ENCODE peak calls at places on chromosomes 12 and 14, in five cellular contexts. Z is RWPE2, X is choroid plexus epithelial cell, A is dorsolateral prefrontal cortex, P is suprapubic skin. E is an unnamed sample.

GRCh38 chr12:34298176-34298970 is 276.1 kb downstream of the ALG10 start:
- DNase-seq in Z (no peak), X (no peak), A (no peak), P (peak; percentile 53), E (no peak)

GRCh38 chr12:68854554-68854953 is 46.6 kb downstream of the MDM2 start:
- DNase-seq in Z (no peak), X (no peak), A (no peak), P (no peak), E (no peak)

GRCh38 chr14:92586001-92586947 is 72.7 kb downstream of the RIN3 start:
- DNase-seq in Z (no peak), X (peak; percentile 98), A (no peak), P (no peak), E (no peak)

GRCh38 chr12:79300199-79300568 is 390.6 kb downstream of the PAWR start:
- DNase-seq in Z (no peak), X (peak; percentile 93), A (no peak), P (no peak), E (no peak)

GRCh38 chr12:112294793-112295192 is 87.4 kb downstream of the HECTD4 start:
- DNase-seq in Z (no peak), X (peak; percentile 59), A (no peak), P (no peak), E (no peak)

GRCh38 chr12:32477714-32478113 is 78.4 kb downstream of the FGD4 start:
- DNase-seq in Z (no peak), X (no peak), A (no peak), P (no peak), E (no peak)

GRCh38 chr14:33435911-33436310 is 497.2 kb downstream of the NPAS3 start:
- DNase-seq in Z (no peak), X (peak; percentile 71), A (no peak), P (no peak), E (no peak)

GRCh38 chr12:96041181-96041580 is 5.8 kb upstream of the LTA4H start:
- DNase-seq in Z (no peak), X (no peak), A (no peak), P (no peak), E (no peak)

GRCh38 chr12:20489645-20490044 is 121.3 kb downstream of the PDE3A start:
- DNase-seq in Z (no peak), X (peak; percentile 36), A (no peak), P (no peak), E (no peak)

GRCh38 chr12:27711312-27711682 is 665 bp downstream of the MRPS35 start:
- DNase-seq in Z (no peak), X (peak; percentile 21), A (no peak), P (no peak), E (no peak)

GRCh38 chr14:24040692-24041091 is 11.1 kb upstream of the CARMIL3 start:
- DNase-seq in Z (no peak), X (no peak), A (no peak), P (no peak), E (no peak)

GRCh38 chr12:54549774-54550451 is 512 bp downstream of the PDE1B start:
- DNase-seq in Z (no peak), X (no peak), A (peak; percentile 39), P (no peak), E (no peak)

GRCh38 chr12:54034784-54035310 is 2.0 kb downstream of the HOXC5 start:
- DNase-seq in Z (no peak), X (no peak), A (no peak), P (peak; percentile 77), E (no peak)

GRCh38 chr14:104220225-104221070 is 82.1 kb downstream of the KIF26A start:
- DNase-seq in Z (peak; percentile 60), X (no peak), A (no peak), P (no peak), E (no peak)

GRCh38 chr12:6193853-6194815 is 6.1 kb upstream of the CD9 start:
- DNase-seq in Z (no peak), X (peak; percentile 36), A (no peak), P (no peak), E (no peak)

GRCh38 chr12:106954462-106955376 is 988 bp upstream of the TMEM263 start:
- DNase-seq in Z (peak; percentile 35), X (no peak), A (no peak), P (no peak), E (peak; percentile 38)

GRCh38 chr12:64104376-64104775 is 117.7 kb downstream of the KICS2 start:
- DNase-seq in Z (peak; percentile 86), X (peak; percentile 23), A (no peak), P (no peak), E (peak; percentile 59)

GRCh38 chr12:75786071-75786470 is 245.5 kb downstream of the PHLDA1 start:
- DNase-seq in Z (no peak), X (no peak), A (no peak), P (no peak), E (no peak)

GRCh38 chr12:53170245-53170644 is 10.3 kb upstream of the ZNF740 start:
- DNase-seq in Z (no peak), X (no peak), A (no peak), P (no peak), E (no peak)

GRCh38 chr14:72416892-72417291 is 477.0 kb downstream of the DPF3 start:
- DNase-seq in Z (no peak), X (no peak), A (no peak), P (no peak), E (no peak)
- TF ChIP-seq CTCF in Z (no peak), X (no peak), A (no peak), P (no peak), E (peak; percentile 31)

GRCh38 chr12:818733-819132 is 66.4 kb downstream of the WNK1 start:
- DNase-seq in Z (no peak), X (peak; percentile 39), A (no peak), P (no peak), E (no peak)
- TF ChIP-seq CTCF in Z (no peak), X (peak; percentile 30), A (peak; percentile 8), P (no peak), E (no peak)

DNA sequence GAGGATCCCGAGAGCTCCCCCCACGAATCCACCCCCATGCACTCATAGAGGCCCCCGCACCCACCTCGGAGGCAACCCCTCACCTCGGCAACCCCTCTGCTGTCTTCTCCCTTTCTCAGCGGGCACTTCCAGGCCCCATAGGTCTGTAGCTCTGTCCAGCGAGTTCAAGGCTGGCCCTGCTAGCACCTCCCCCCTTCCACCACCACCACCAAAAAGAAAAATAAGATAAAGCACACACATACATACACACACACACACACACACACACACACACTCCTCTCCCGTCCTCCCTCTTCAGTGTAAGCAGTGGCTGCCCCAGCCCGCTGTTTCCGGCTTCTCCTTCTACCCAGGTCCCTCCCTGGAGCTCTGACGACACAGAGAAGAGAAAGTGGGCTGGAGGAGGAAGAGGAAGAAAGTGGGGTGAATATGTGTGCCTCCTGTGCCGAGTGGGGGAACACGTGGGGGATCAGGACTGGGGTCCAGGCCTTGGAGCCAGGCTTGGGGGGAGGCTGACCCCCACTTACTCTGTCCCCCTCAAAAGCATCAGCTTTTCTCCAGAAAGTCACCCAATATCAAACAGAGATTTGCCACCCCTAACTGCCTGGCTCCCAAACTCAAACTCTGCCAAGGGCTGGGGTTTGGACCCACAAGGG is at the start of gene STAT6:
- DNase-seq in Z (no peak), X (peak; percentile 95), A (peak; percentile 66), P (peak; percentile 94), E (peak; percentile 79)
- TF ChIP-seq CTCF in Z (no peak), X (no peak), A (no peak), P (no peak), E (no peak)

GRCh38 chr12:83945871-83946270 is 966.7 kb downstream of the SLC6A15 start:
- DNase-seq in Z (no peak), X (peak; percentile 95), A (no peak), P (no peak), E (no peak)
- TF ChIP-seq CTCF in Z (no peak), X (no peak), A (no peak), P (no peak), E (no peak)

GRCh38 chr12:88720785-88721650 is 140.7 kb upstream of the KITLG start:
- DNase-seq in Z (no peak), X (no peak), A (no peak), P (no peak), E (no peak)

GRCh38 chr12:88729196-88729595 is 148.9 kb upstream of the KITLG start:
- DNase-seq in Z (no peak), X (no peak), A (no peak), P (no peak), E (no peak)

GRCh38 chr12:88726806-88727722 is 146.8 kb upstream of the KITLG start:
- DNase-seq in Z (no peak), X (no peak), A (no peak), P (no peak), E (no peak)

GRCh38 chr12:88723219-88723618 is 142.9 kb upstream of the KITLG start:
- DNase-seq in Z (no peak), X (peak; percentile 52), A (no peak), P (no peak), E (no peak)

GRCh38 chr12:88725592-88726143 is 145.4 kb upstream of the KITLG start:
- DNase-seq in Z (no peak), X (no peak), A (no peak), P (no peak), E (no peak)
- TF ChIP-seq CTCF in Z (no peak), X (no peak), A (no peak), P (no peak), E (no peak)

DNA sequence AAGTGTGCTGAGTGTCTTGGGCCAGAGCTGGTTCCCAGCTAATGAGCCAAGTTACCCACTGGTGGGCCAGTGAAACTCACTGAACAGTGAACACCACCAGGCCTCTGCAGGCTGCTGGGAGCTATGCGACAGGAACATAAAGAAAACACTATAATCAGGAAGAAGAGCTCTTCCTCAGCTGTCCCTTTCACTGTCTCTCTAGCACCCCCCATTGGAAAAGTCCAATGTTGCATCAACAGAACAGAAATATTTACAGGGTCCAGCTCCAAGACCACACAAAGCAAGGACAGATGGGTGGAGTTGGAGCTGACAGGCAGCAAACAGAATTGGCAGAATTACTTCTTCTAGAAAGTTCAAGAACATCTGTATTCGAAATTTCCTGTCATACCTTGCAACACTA is 903.6 kb upstream of the TMEM132C start:
- DNase-seq in Z (no peak), X (peak; percentile 25), A (no peak), P (no peak), E (no peak)
- TF ChIP-seq CTCF in Z (peak; percentile 19), X (peak; percentile 42), A (no peak), P (no peak), E (no peak)

DNA sequence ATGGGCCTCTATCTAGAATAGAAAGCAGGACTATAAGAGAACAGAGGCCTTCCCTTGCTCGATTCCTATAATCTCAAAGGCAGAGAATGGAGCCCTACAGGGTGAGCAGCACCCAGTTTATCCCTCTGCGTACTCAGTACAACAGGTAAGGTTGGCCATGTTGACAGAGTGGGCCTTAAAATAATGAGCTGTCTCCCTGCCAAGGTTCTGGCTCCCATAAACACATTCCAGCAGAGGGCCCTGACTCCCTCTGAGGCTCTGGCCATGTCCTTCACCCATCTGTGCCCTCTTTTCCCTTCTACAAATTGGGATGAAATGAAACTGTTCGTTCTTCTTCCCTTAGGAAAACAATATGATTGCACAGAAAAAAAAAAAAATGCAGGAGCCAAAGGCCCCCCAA is 16.9 kb upstream of the PNMA1 start:
- DNase-seq in Z (peak; percentile 11), X (no peak), A (no peak), P (no peak), E (no peak)
- TF ChIP-seq CTCF in Z (peak; percentile 19), X (peak; percentile 7), A (no peak), P (no peak), E (peak; percentile 9)